ENCODE peak calls at places on chromosomes 6 and 20, in four cellular contexts. One of them, this sample, is unnamed.

GRCh38 chr6:2999005-2999620 is 581 bp upstream of the NQO2 start:
- DNase-seq in suprapubic skin: peak
- DNase-seq in spleen: no peak
- DNase-seq in adrenal gland: peak
- DNase-seq in this sample: peak

GRCh38 chr6:15322781-15323536 is 77.1 kb downstream of the JARID2 start:
- DNase-seq in suprapubic skin: no peak
- DNase-seq in spleen: no peak
- DNase-seq in adrenal gland: no peak
- DNase-seq in this sample: no peak

GRCh38 chr6:139648430-139649000 is 274.1 kb upstream of the CITED2 start:
- DNase-seq in spleen: no peak
- DNase-seq in adrenal gland: no peak
- DNase-seq in suprapubic skin: no peak
- DNase-seq in this sample: peak

GRCh38 chr6:161088676-161089328 is 97.2 kb downstream of the MAP3K4 start:
- DNase-seq in suprapubic skin: no peak
- DNase-seq in spleen: no peak
- DNase-seq in adrenal gland: no peak
- DNase-seq in this sample: no peak

GRCh38 chr6:3915076-3915791 is 66.1 kb downstream of the FAM50B start:
- DNase-seq in adrenal gland: no peak
- DNase-seq in suprapubic skin: no peak
- DNase-seq in spleen: peak
- DNase-seq in this sample: no peak

GRCh38 chr6:169793408-169793807 is 42.0 kb downstream of the ERMARD start:
- DNase-seq in spleen: no peak
- DNase-seq in adrenal gland: no peak
- DNase-seq in suprapubic skin: no peak
- DNase-seq in this sample: no peak

GRCh38 chr20:62317167-62317655 is 14.4 kb downstream of the ADRM1 start:
- DNase-seq in adrenal gland: no peak
- DNase-seq in spleen: no peak
- DNase-seq in suprapubic skin: no peak
- DNase-seq in this sample: no peak

GRCh38 chr6:75963569-75963968 is 108.9 kb downstream of the IMPG1 start:
- DNase-seq in adrenal gland: no peak
- DNase-seq in suprapubic skin: no peak
- DNase-seq in spleen: no peak
- DNase-seq in this sample: no peak

GRCh38 chr6:158803733-158804143 is 15.4 kb downstream of the EZR start:
- DNase-seq in adrenal gland: no peak
- DNase-seq in spleen: no peak
- DNase-seq in suprapubic skin: no peak
- DNase-seq in this sample: no peak

GRCh38 chr6:136158398-136158797 is 91.7 kb downstream of the MTFR2 start:
- DNase-seq in adrenal gland: peak
- DNase-seq in suprapubic skin: no peak
- DNase-seq in spleen: peak
- DNase-seq in this sample: no peak

GRCh38 chr20:31562241-31562640 is 42.8 kb upstream of the ID1 start:
- DNase-seq in spleen: no peak
- DNase-seq in adrenal gland: no peak
- DNase-seq in suprapubic skin: no peak
- DNase-seq in this sample: no peak

GRCh38 chr6:82142524-82142923 is 105.0 kb downstream of the IBTK start:
- DNase-seq in spleen: no peak
- DNase-seq in adrenal gland: no peak
- DNase-seq in suprapubic skin: no peak
- DNase-seq in this sample: no peak

GRCh38 chr20:23350007-23350854 is at the start of gene NXT1:
- DNase-seq in spleen: peak
- DNase-seq in adrenal gland: peak
- DNase-seq in suprapubic skin: peak
- DNase-seq in this sample: peak
- TF ChIP-seq POLR2A in spleen: peak
- TF ChIP-seq POLR2A in adrenal gland: peak
- TF ChIP-seq POLR2A in suprapubic skin: peak
- TF ChIP-seq POLR2A in this sample: peak

GRCh38 chr6:26240157-26240980 is 124.6 kb upstream of the BTN3A2 start:
- DNase-seq in spleen: peak
- DNase-seq in suprapubic skin: peak
- DNase-seq in adrenal gland: peak
- DNase-seq in this sample: peak
- TF ChIP-seq POLR2A in spleen: peak
- TF ChIP-seq POLR2A in suprapubic skin: no peak
- TF ChIP-seq POLR2A in adrenal gland: peak
- TF ChIP-seq POLR2A in this sample: peak

DNA sequence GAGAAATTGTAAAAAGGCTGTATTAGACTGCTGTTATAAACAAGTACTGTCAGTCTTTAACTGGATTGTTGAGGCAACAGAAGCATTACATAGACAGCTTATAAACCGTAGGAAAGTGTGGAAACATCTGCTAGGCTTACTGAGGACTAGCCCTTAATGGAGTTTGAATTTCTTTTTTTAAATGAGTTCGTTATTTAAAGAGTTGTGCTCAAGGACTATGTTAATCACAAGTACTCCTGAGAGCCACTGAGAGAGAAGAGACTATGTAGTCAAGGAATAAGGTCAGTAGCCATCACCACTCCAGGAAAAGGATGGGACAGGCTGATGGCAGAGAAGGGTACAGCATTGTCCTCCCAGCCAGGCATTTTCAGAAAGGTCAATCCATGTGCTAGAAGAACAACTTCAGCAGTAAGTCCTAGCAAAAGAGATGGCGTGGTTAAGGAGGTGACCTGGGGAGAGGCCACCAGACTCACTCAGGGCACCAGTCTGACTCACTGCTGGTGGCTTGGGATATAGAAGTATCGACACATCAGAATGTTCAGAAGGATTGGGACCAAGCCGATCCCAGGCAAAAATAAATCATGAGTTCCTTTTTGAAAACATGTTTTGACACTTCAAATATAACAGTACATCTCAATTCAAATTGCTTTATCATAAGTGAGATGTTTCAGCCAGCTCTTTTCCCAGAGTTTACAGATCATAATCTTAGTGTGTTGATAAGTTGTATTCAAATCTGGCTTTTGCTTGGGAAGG is 6.4 kb downstream of the RPS12 start:
- DNase-seq in spleen: no peak
- DNase-seq in adrenal gland: no peak
- DNase-seq in suprapubic skin: no peak
- DNase-seq in this sample: peak
- TF ChIP-seq POLR2A in spleen: no peak
- TF ChIP-seq POLR2A in adrenal gland: no peak
- TF ChIP-seq POLR2A in suprapubic skin: no peak
- TF ChIP-seq POLR2A in this sample: peak

GRCh38 chr6:123171341-123171740 is 175.3 kb downstream of the CLVS2 start:
- DNase-seq in spleen: no peak
- DNase-seq in suprapubic skin: no peak
- DNase-seq in adrenal gland: no peak
- DNase-seq in this sample: no peak
- TF ChIP-seq POLR2A in spleen: no peak
- TF ChIP-seq POLR2A in suprapubic skin: no peak
- TF ChIP-seq POLR2A in adrenal gland: no peak
- TF ChIP-seq POLR2A in this sample: no peak

GRCh38 chr6:17987576-17988421 is at the start of gene KIF13A:
- DNase-seq in suprapubic skin: peak
- DNase-seq in adrenal gland: peak
- DNase-seq in spleen: peak
- DNase-seq in this sample: peak
- TF ChIP-seq POLR2A in suprapubic skin: no peak
- TF ChIP-seq POLR2A in adrenal gland: peak
- TF ChIP-seq POLR2A in spleen: no peak
- TF ChIP-seq POLR2A in this sample: peak

GRCh38 chr20:17941087-17941825 is 27.3 kb downstream of the SNX5 start:
- DNase-seq in adrenal gland: no peak
- DNase-seq in spleen: no peak
- DNase-seq in suprapubic skin: no peak
- DNase-seq in this sample: no peak
- TF ChIP-seq POLR2A in adrenal gland: no peak
- TF ChIP-seq POLR2A in spleen: no peak
- TF ChIP-seq POLR2A in suprapubic skin: no peak
- TF ChIP-seq POLR2A in this sample: no peak

DNA sequence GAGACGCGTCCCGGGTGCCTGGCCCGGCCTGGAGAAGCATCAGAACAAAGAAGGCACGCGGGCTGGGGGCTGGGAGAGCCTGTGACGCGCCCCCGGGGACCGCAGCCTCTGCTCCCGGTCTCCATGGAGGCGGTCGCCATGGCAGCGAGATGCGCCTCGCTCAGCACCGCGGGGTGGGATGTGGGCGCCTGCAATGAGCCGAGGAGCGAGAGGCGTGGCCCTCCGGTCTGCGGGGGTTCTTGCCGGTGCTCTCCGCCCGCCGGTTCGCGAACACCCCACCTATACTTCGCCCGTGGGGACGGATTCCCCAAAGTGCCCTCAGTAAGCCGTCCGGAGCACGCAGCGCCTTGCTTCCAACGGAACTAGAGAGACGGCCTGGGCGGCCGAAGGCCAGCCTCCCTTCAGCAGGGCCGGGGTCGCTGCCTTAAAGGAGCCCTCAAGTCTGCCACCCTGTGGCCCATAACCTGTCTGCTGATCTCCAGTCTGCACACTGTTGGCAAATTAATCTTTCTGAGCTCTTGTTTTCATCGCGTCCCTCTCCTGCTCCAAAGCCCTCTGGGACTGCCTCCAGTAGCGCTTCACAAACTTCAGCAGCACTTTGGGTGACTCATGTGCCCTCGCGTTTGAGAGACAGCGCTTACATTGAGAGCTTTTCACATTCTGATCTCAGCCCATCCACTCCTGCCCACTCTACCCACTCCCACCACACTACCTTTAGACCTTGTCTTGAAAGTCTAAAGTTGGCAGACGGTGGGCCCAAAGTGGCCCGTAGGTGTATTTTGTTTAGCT is 983 bp upstream of the ADISSP start:
- DNase-seq in adrenal gland: peak
- DNase-seq in spleen: peak
- DNase-seq in suprapubic skin: peak
- DNase-seq in this sample: peak
- TF ChIP-seq POLR2A in adrenal gland: peak
- TF ChIP-seq POLR2A in spleen: no peak
- TF ChIP-seq POLR2A in suprapubic skin: no peak
- TF ChIP-seq POLR2A in this sample: no peak

This sample was measured in erythroblast.